ENCODE peak calls at places on chromosomes 11 and 22, in six cellular contexts. Q, S, G, I, D and U are unnamed samples.

GRCh38 chr11:18012314-18012905 is 437 bp downstream of the SERGEF start:
- DNase-seq in Q (peak; percentile 50), S (no peak), G (peak; percentile 35), I (peak; percentile 56), D (peak; percentile 21), U (no peak)

GRCh38 chr11:76665172-76665571 is 5.4 kb downstream of the LRRC32 start:
- DNase-seq in Q (no peak), S (no peak), G (no peak), I (no peak), D (no peak), U (no peak)

GRCh38 chr11:17764446-17765218 is 30.1 kb downstream of the KCNC1 start:
- DNase-seq in Q (no peak), S (no peak), G (no peak), I (no peak), D (no peak), U (no peak)

GRCh38 chr11:96567193-96567592 is 177.4 kb downstream of the JRKL start:
- DNase-seq in Q (no peak), S (no peak), G (no peak), I (no peak), D (peak; percentile 29), U (no peak)

GRCh38 chr22:28091486-28091885 is 172.4 kb upstream of the PITPNB start:
- DNase-seq in Q (no peak), S (no peak), G (no peak), I (no peak), D (no peak), U (no peak)

GRCh38 chr22:21791635-21792625 is 56.3 kb upstream of the YPEL1 start:
- DNase-seq in Q (no peak), S (no peak), G (no peak), I (peak; percentile 36), D (peak; percentile 21), U (peak; percentile 62)

GRCh38 chr22:36032611-36033010 is 4.0 kb upstream of the RBFOX2 start:
- DNase-seq in Q (no peak), S (no peak), G (no peak), I (no peak), D (no peak), U (no peak)

GRCh38 chr22:23565942-23566715 is 14.0 kb downstream of the IGLL1 start:
- DNase-seq in Q (peak; percentile 31), S (no peak), G (no peak), I (no peak), D (no peak), U (no peak)

GRCh38 chr11:65501530-65502273 is 2.9 kb downstream of the MALAT1 start:
- DNase-seq in Q (no peak), S (no peak), G (no peak), I (no peak), D (peak; percentile 79), U (no peak)

GRCh38 chr11:108237058-108237481 is 14.2 kb downstream of the ATM start:
- DNase-seq in Q (no peak), S (no peak), G (no peak), I (no peak), D (no peak), U (no peak)

GRCh38 chr11:65719887-65720236 is 736 bp downstream of the RNASEH2C start:
- DNase-seq in Q (no peak), S (no peak), G (no peak), I (no peak), D (peak; percentile 54), U (no peak)

GRCh38 chr22:31177420-31178162 is 17.6 kb downstream of the RNF185 start:
- DNase-seq in Q (no peak), S (no peak), G (no peak), I (no peak), D (peak; percentile 78), U (no peak)

GRCh38 chr22:40769761-40770160 is 49.4 kb downstream of the SLC25A17 start:
- DNase-seq in Q (no peak), S (no peak), G (no peak), I (no peak), D (no peak), U (no peak)

GRCh38 chr11:71250512-71251158 is 1.7 kb downstream of the SHANK2 start:
- DNase-seq in Q (no peak), S (no peak), G (no peak), I (no peak), D (no peak), U (no peak)

GRCh38 chr11:6414874-6415328 is 4.0 kb downstream of the APBB1 start:
- DNase-seq in Q (no peak), S (no peak), G (no peak), I (no peak), D (peak; percentile 7), U (no peak)

GRCh38 chr11:118628432-118628831 is 21.0 kb downstream of the PHLDB1 start:
- DNase-seq in Q (no peak), S (no peak), G (peak; percentile 78), I (no peak), D (no peak), U (no peak)

GRCh38 chr11:131240421-131240820 is 130.0 kb upstream of the NTM start:
- DNase-seq in Q (no peak), S (no peak), G (no peak), I (no peak), D (no peak), U (no peak)

GRCh38 chr22:49208003-49208402 is 619.7 kb downstream of the BRD1 start:
- DNase-seq in Q (no peak), S (no peak), G (no peak), I (no peak), D (no peak), U (no peak)

GRCh38 chr22:48781391-48781790 is 1046.3 kb downstream of the BRD1 start:
- DNase-seq in Q (no peak), S (no peak), G (no peak), I (no peak), D (no peak), U (no peak)

GRCh38 chr11:46769636-46770221 is 50.7 kb downstream of the F2 start:
- DNase-seq in Q (no peak), S (no peak), G (no peak), I (no peak), D (no peak), U (no peak)

GRCh38 chr22:41857160-41857859 is 24.4 kb downstream of the SREBF2 start:
- DNase-seq in Q (no peak), S (no peak), G (no peak), I (peak; percentile 78), D (peak; percentile 69), U (peak; percentile 46)

GRCh38 chr11:119431523-119431922 is 8.6 kb upstream of the THY1 start:
- DNase-seq in Q (no peak), S (no peak), G (no peak), I (no peak), D (no peak), U (no peak)